ENCODE peak calls at places on chromosome 11, in four cellular contexts. M, L, Y and T are unnamed samples.

GRCh38 chr11:116638463-116638862 is 134.3 kb downstream of the BUD13 start:
- DNase-seq in M (no peak), L (no peak), Y (no peak), T (no peak)

GRCh38 chr11:80096736-80097135 is 655.9 kb upstream of the TENM4 start:
- DNase-seq in M (no peak), L (peak; percentile 90), Y (no peak), T (peak; percentile 84)

GRCh38 chr11:106468091-106468490 is 390.6 kb downstream of the AASDHPPT start:
- DNase-seq in M (no peak), L (peak; percentile 22), Y (no peak), T (peak; percentile 52)

GRCh38 chr11:31366795-31367194 is 2.7 kb downstream of the DCDC1 start:
- DNase-seq in M (no peak), L (no peak), Y (no peak), T (no peak)

GRCh38 chr11:119378851-119379465 is 2.5 kb downstream of the USP2 start:
- DNase-seq in M (no peak), L (no peak), Y (no peak), T (no peak)

GRCh38 chr11:33471541-33471940 is 214.4 kb downstream of the HIPK3 start:
- DNase-seq in M (no peak), L (no peak), Y (no peak), T (no peak)

GRCh38 chr11:11297578-11297977 is 55.5 kb downstream of the CSNK2A3 start:
- DNase-seq in M (no peak), L (no peak), Y (no peak), T (peak; percentile 35)

GRCh38 chr11:24496728-24497396 is at the start of gene LUZP2:
- DNase-seq in M (no peak), L (peak; percentile 1), Y (no peak), T (peak; percentile 33)

GRCh38 chr11:86676533-86677154 is 4.2 kb upstream of the ME3 start:
- DNase-seq in M (no peak), L (no peak), Y (no peak), T (no peak)

GRCh38 chr11:1642288-1643145 is 12.9 kb downstream of the KRTAP5-5 start:
- DNase-seq in M (no peak), L (no peak), Y (no peak), T (no peak)

GRCh38 chr11:63961608-63962412 is 12.6 kb upstream of the COX8A start:
- DNase-seq in M (no peak), L (peak; percentile 68), Y (no peak), T (peak; percentile 77)

GRCh38 chr11:77506857-77507256 is 33.0 kb upstream of the PAK1 start:
- DNase-seq in M (no peak), L (no peak), Y (no peak), T (no peak)

GRCh38 chr11:19988598-19988997 is 171.7 kb downstream of the DBX1 start:
- DNase-seq in M (no peak), L (peak; percentile 99), Y (no peak), T (peak; percentile 92)

GRCh38 chr11:60918251-60918940 is 4.4 kb downstream of the TMEM109 start:
- DNase-seq in M (no peak), L (no peak), Y (no peak), T (no peak)

GRCh38 chr11:6610591-6610990 is 1.4 kb downstream of the TAF10 start:
- DNase-seq in M (no peak), L (no peak), Y (no peak), T (no peak)

GRCh38 chr11:19595840-19596751 is 116.5 kb upstream of the NAV2 start:
- DNase-seq in M (no peak), L (peak; percentile 91), Y (no peak), T (peak; percentile 88)

GRCh38 chr11:61613711-61614254 is 32.9 kb upstream of the SYT7 start:
- DNase-seq in M (no peak), L (no peak), Y (no peak), T (no peak)

GRCh38 chr11:122451911-122452310 is 203.6 kb upstream of the UBASH3B start:
- DNase-seq in M (no peak), L (no peak), Y (no peak), T (no peak)

GRCh38 chr11:29217901-29218300 is 798.9 kb downstream of the KCNA4 start:
- DNase-seq in M (no peak), L (no peak), Y (no peak), T (peak; percentile 6)

GRCh38 chr11:65013130-65013691 is 749 bp upstream of the ARL2 start:
- DNase-seq in M (peak; percentile 90), L (peak; percentile 84), Y (peak; percentile 93), T (peak; percentile 84)

GRCh38 chr11:46050065-46050464 is 71.2 kb downstream of the PHF21A start:
- DNase-seq in M (no peak), L (peak; percentile 91), Y (no peak), T (peak; percentile 89)

GRCh38 chr11:911031-911889 is 650 bp upstream of the CHID1 start:
- DNase-seq in M (peak; percentile 19), L (peak; percentile 53), Y (peak; percentile 50), T (peak; percentile 81)

GRCh38 chr11:126999366-126999765 is 1.2 kb downstream of the KIRREL3 start:
- DNase-seq in M (no peak), L (no peak), Y (no peak), T (no peak)

GRCh38 chr11:69227271-69227670 is 66.7 kb upstream of the MYEOV start:
- DNase-seq in M (no peak), L (no peak), Y (no peak), T (no peak)

GRCh38 chr11:45021001-45021400 is 70.3 kb upstream of the TP53I11 start:
- DNase-seq in M (peak; percentile 72), L (no peak), Y (no peak), T (no peak)

GRCh38 chr11:65915101-65915820 is 3.6 kb downstream of the C11orf68 start:
- DNase-seq in M (no peak), L (no peak), Y (no peak), T (no peak)

GRCh38 chr11:121615506-121615905 is 162.7 kb upstream of the SORL1-AS1 start:
- DNase-seq in M (no peak), L (peak; percentile 32), Y (no peak), T (no peak)

GRCh38 chr11:105130189-105130813 is 9.3 kb downstream of the CARD18 start:
- DNase-seq in M (no peak), L (no peak), Y (no peak), T (no peak)

GRCh38 chr11:86151188-86152005 is 82.5 kb upstream of the PICALM start:
- DNase-seq in M (peak; percentile 26), L (peak; percentile 56), Y (no peak), T (peak; percentile 28)

GRCh38 chr11:103051986-103052385 is 40.0 kb downstream of the DCUN1D5 start:
- DNase-seq in M (no peak), L (peak; percentile 74), Y (no peak), T (peak; percentile 76)

GRCh38 chr11:94449437-94449836 is 44.2 kb downstream of the MRE11 start:
- DNase-seq in M (no peak), L (peak; percentile 77), Y (no peak), T (peak; percentile 89)

GRCh38 chr11:9736365-9736764 is 72.5 kb downstream of the SWAP70 start:
- DNase-seq in M (no peak), L (no peak), Y (no peak), T (no peak)

GRCh38 chr11:82631722-82632630 is 101.7 kb downstream of the FAM181B start:
- DNase-seq in M (no peak), L (no peak), Y (no peak), T (no peak)

GRCh38 chr11:129723964-129724291 is 91.7 kb upstream of the TMEM45B start:
- DNase-seq in M (no peak), L (no peak), Y (no peak), T (no peak)

GRCh38 chr11:119666463-119667131 is 62.4 kb downstream of the NECTIN1 start:
- DNase-seq in M (peak; percentile 68), L (peak; percentile 60), Y (peak; percentile 70), T (peak; percentile 57)

GRCh38 chr11:118581057-118581456 is 8.8 kb downstream of the ARCN1 start:
- DNase-seq in M (no peak), L (no peak), Y (no peak), T (no peak)

GRCh38 chr11:78651923-78652602 is 77.4 kb upstream of the NARS2 start:
- DNase-seq in M (no peak), L (no peak), Y (peak; percentile 53), T (no peak)

GRCh38 chr11:91178366-91178765 is 955.5 kb upstream of the CHORDC1 start:
- DNase-seq in M (no peak), L (no peak), Y (no peak), T (no peak)

GRCh38 chr11:10208045-10208674 is 85.9 kb downstream of the SBF2 start:
- DNase-seq in M (peak; percentile 64), L (peak; percentile 55), Y (no peak), T (peak; percentile 22)

GRCh38 chr11:46339816-46340215 is 7.4 kb upstream of the DGKZ start:
- DNase-seq in M (no peak), L (no peak), Y (no peak), T (peak; percentile 59)